ENCODE peak calls at places on chromosomes 3 and 15, in eight cellular contexts. One of them, this sample, is unnamed.

GRCh38 chr3:192170031-192170430 is 557.3 kb downstream of the FGF12 start:
- DNase-seq in HFFc6: no peak
- DNase-seq in AG09319: no peak
- DNase-seq in endothelial cell: no peak
- DNase-seq in cardiac fibroblast: no peak
- DNase-seq in upper lobe of right lung: no peak
- DNase-seq in fibroblast of pulmonary artery: no peak
- DNase-seq in RWPE2: no peak
- DNase-seq in this sample: no peak

GRCh38 chr3:54714035-54714434 is 213.8 kb downstream of the LRTM1 start:
- DNase-seq in HFFc6: no peak
- DNase-seq in AG09319: no peak
- DNase-seq in endothelial cell: no peak
- DNase-seq in cardiac fibroblast: no peak
- DNase-seq in upper lobe of right lung: no peak
- DNase-seq in fibroblast of pulmonary artery: no peak
- DNase-seq in RWPE2: no peak
- DNase-seq in this sample: no peak

GRCh38 chr3:57709559-57709958 is 16.7 kb upstream of the DENND6A start:
- DNase-seq in HFFc6: no peak
- DNase-seq in AG09319: no peak
- DNase-seq in endothelial cell: no peak
- DNase-seq in cardiac fibroblast: no peak
- DNase-seq in upper lobe of right lung: no peak
- DNase-seq in fibroblast of pulmonary artery: peak; percentile 25
- DNase-seq in RWPE2: no peak
- DNase-seq in this sample: no peak

GRCh38 chr3:62833538-62833937 is 41.7 kb downstream of the CADPS start:
- DNase-seq in HFFc6: no peak
- DNase-seq in AG09319: no peak
- DNase-seq in endothelial cell: no peak
- DNase-seq in cardiac fibroblast: peak; percentile 6
- DNase-seq in upper lobe of right lung: no peak
- DNase-seq in fibroblast of pulmonary artery: no peak
- DNase-seq in RWPE2: no peak
- DNase-seq in this sample: no peak

GRCh38 chr15:93141373-93141790 is 52.4 kb upstream of the RGMA start:
- DNase-seq in HFFc6: no peak
- DNase-seq in AG09319: no peak
- DNase-seq in endothelial cell: no peak
- DNase-seq in cardiac fibroblast: no peak
- DNase-seq in upper lobe of right lung: no peak
- DNase-seq in fibroblast of pulmonary artery: no peak
- DNase-seq in RWPE2: no peak
- DNase-seq in this sample: peak; percentile 8

GRCh38 chr15:64222573-64223361 is 59.9 kb upstream of the PPIB start:
- DNase-seq in HFFc6: no peak
- DNase-seq in AG09319: no peak
- DNase-seq in endothelial cell: no peak
- DNase-seq in cardiac fibroblast: peak; percentile 47
- DNase-seq in upper lobe of right lung: no peak
- DNase-seq in fibroblast of pulmonary artery: no peak
- DNase-seq in RWPE2: no peak
- DNase-seq in this sample: no peak

GRCh38 chr15:77530576-77530975 is 102.1 kb downstream of the LINGO1 start:
- DNase-seq in HFFc6: no peak
- DNase-seq in AG09319: no peak
- DNase-seq in endothelial cell: no peak
- DNase-seq in cardiac fibroblast: no peak
- DNase-seq in upper lobe of right lung: peak; percentile 31
- DNase-seq in fibroblast of pulmonary artery: no peak
- DNase-seq in RWPE2: peak; percentile 23
- DNase-seq in this sample: no peak

GRCh38 chr3:8742921-8743605 is 9.5 kb downstream of the CAV3 start:
- DNase-seq in HFFc6: peak; percentile 77
- DNase-seq in AG09319: no peak
- DNase-seq in endothelial cell: no peak
- DNase-seq in cardiac fibroblast: peak; percentile 65
- DNase-seq in upper lobe of right lung: no peak
- DNase-seq in fibroblast of pulmonary artery: peak; percentile 55
- DNase-seq in RWPE2: no peak
- DNase-seq in this sample: no peak

GRCh38 chr3:46909535-46910161 is 32.1 kb downstream of the PTH1R start:
- DNase-seq in HFFc6: peak; percentile 77
- DNase-seq in AG09319: peak; percentile 40
- DNase-seq in endothelial cell: peak; percentile 93
- DNase-seq in cardiac fibroblast: peak; percentile 89
- DNase-seq in upper lobe of right lung: peak; percentile 89
- DNase-seq in fibroblast of pulmonary artery: peak; percentile 84
- DNase-seq in RWPE2: peak; percentile 78
- DNase-seq in this sample: peak; percentile 95

GRCh38 chr3:64225695-64226499 is 631 bp upstream of the PRICKLE2 start:
- DNase-seq in HFFc6: peak; percentile 32
- DNase-seq in AG09319: no peak
- DNase-seq in endothelial cell: no peak
- DNase-seq in cardiac fibroblast: no peak
- DNase-seq in upper lobe of right lung: no peak
- DNase-seq in fibroblast of pulmonary artery: no peak
- DNase-seq in RWPE2: no peak
- DNase-seq in this sample: no peak

GRCh38 chr3:187101184-187102072 is 37.9 kb downstream of the RPL39L start:
- DNase-seq in HFFc6: peak; percentile 54
- DNase-seq in AG09319: peak; percentile 43
- DNase-seq in endothelial cell: no peak
- DNase-seq in cardiac fibroblast: peak; percentile 77
- DNase-seq in upper lobe of right lung: peak; percentile 72
- DNase-seq in fibroblast of pulmonary artery: peak; percentile 90
- DNase-seq in RWPE2: no peak
- DNase-seq in this sample: peak; percentile 66

GRCh38 chr3:63979093-63979492 is 44.2 kb downstream of the PSMD6 start:
- DNase-seq in HFFc6: peak; percentile 43
- DNase-seq in AG09319: no peak
- DNase-seq in endothelial cell: no peak
- DNase-seq in cardiac fibroblast: peak; percentile 37
- DNase-seq in upper lobe of right lung: no peak
- DNase-seq in fibroblast of pulmonary artery: peak; percentile 78
- DNase-seq in RWPE2: no peak
- DNase-seq in this sample: peak; percentile 47

GRCh38 chr15:78873796-78874761 is 1.4 kb downstream of the MORF4L1 start:
- DNase-seq in HFFc6: no peak
- DNase-seq in AG09319: no peak
- DNase-seq in endothelial cell: no peak
- DNase-seq in cardiac fibroblast: peak; percentile 42
- DNase-seq in upper lobe of right lung: no peak
- DNase-seq in fibroblast of pulmonary artery: peak; percentile 24
- DNase-seq in RWPE2: no peak
- DNase-seq in this sample: peak; percentile 62

GRCh38 chr3:126569390-126569975 is 10.8 kb upstream of the C3orf22 start:
- DNase-seq in HFFc6: no peak
- DNase-seq in AG09319: no peak
- DNase-seq in endothelial cell: no peak
- DNase-seq in cardiac fibroblast: no peak
- DNase-seq in upper lobe of right lung: no peak
- DNase-seq in fibroblast of pulmonary artery: no peak
- DNase-seq in RWPE2: no peak
- DNase-seq in this sample: no peak

GRCh38 chr3:3080309-3080708 is 29.9 kb downstream of the IL5RA start:
- DNase-seq in HFFc6: no peak
- DNase-seq in AG09319: no peak
- DNase-seq in endothelial cell: no peak
- DNase-seq in cardiac fibroblast: no peak
- DNase-seq in upper lobe of right lung: no peak
- DNase-seq in fibroblast of pulmonary artery: no peak
- DNase-seq in RWPE2: no peak
- DNase-seq in this sample: no peak

GRCh38 chr3:188270423-188270972 is 116.5 kb downstream of the LPP start:
- DNase-seq in HFFc6: peak; percentile 85
- DNase-seq in AG09319: peak; percentile 87
- DNase-seq in endothelial cell: no peak
- DNase-seq in cardiac fibroblast: peak; percentile 98
- DNase-seq in upper lobe of right lung: no peak
- DNase-seq in fibroblast of pulmonary artery: peak; percentile 97
- DNase-seq in RWPE2: peak; percentile 58
- DNase-seq in this sample: no peak

GRCh38 chr3:30476373-30477082 is 129.9 kb upstream of the TGFBR2 start:
- DNase-seq in HFFc6: peak; percentile 38
- DNase-seq in AG09319: no peak
- DNase-seq in endothelial cell: no peak
- DNase-seq in cardiac fibroblast: peak; percentile 85
- DNase-seq in upper lobe of right lung: no peak
- DNase-seq in fibroblast of pulmonary artery: peak; percentile 65
- DNase-seq in RWPE2: no peak
- DNase-seq in this sample: no peak

GRCh38 chr3:113104746-113105479 is 106.4 kb upstream of the BOC start:
- DNase-seq in HFFc6: no peak
- DNase-seq in AG09319: no peak
- DNase-seq in endothelial cell: no peak
- DNase-seq in cardiac fibroblast: no peak
- DNase-seq in upper lobe of right lung: no peak
- DNase-seq in fibroblast of pulmonary artery: no peak
- DNase-seq in RWPE2: no peak
- DNase-seq in this sample: no peak

GRCh38 chr3:64188810-64189560 is 36.3 kb downstream of the PRICKLE2 start:
- DNase-seq in HFFc6: peak; percentile 78
- DNase-seq in AG09319: peak; percentile 57
- DNase-seq in endothelial cell: peak; percentile 9
- DNase-seq in cardiac fibroblast: peak; percentile 90
- DNase-seq in upper lobe of right lung: no peak
- DNase-seq in fibroblast of pulmonary artery: peak; percentile 93
- DNase-seq in RWPE2: peak; percentile 54
- DNase-seq in this sample: no peak

GRCh38 chr15:33029247-33029646 is 165.3 kb downstream of the FMN1 start:
- DNase-seq in HFFc6: no peak
- DNase-seq in AG09319: no peak
- DNase-seq in endothelial cell: no peak
- DNase-seq in cardiac fibroblast: peak; percentile 3
- DNase-seq in upper lobe of right lung: no peak
- DNase-seq in fibroblast of pulmonary artery: no peak
- DNase-seq in RWPE2: no peak
- DNase-seq in this sample: no peak
- TF ChIP-seq CTCF in HFFc6: no peak
- TF ChIP-seq CTCF in AG09319: no peak
- TF ChIP-seq CTCF in endothelial cell: no peak
- TF ChIP-seq CTCF in cardiac fibroblast: no peak
- TF ChIP-seq CTCF in upper lobe of right lung: no peak
- TF ChIP-seq CTCF in fibroblast of pulmonary artery: no peak
- TF ChIP-seq CTCF in RWPE2: no peak
- TF ChIP-seq CTCF in this sample: no peak

DNA sequence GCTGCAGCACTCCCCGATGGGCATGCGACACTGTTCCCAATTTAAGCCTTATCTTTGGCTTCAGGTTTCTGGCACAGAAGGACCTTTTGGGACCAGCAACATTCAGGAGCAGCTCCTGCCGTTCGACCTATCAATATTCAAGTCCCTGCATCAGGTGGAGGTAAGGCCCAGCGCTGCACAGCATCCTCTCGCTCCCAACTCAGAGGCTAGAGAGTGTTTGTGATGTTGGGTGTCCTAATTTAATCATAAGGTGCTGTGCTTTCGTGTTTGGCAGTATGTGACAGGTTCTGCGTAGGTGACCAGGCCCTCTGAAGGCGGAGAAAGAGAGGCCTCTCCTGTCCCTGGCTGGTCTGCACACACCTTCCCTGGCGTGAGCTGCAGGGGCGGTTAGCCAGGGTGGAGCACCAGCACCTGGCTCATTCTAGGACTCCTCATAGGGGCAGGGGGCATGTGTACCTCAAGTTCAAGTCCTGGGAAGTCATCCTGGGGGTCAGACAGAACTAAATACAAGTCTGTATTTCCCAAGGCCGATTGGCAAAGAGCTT is 16.9 kb downstream of the NISCH start:
- DNase-seq in HFFc6: no peak
- DNase-seq in AG09319: no peak
- DNase-seq in endothelial cell: no peak
- DNase-seq in cardiac fibroblast: no peak
- DNase-seq in upper lobe of right lung: peak; percentile 52
- DNase-seq in fibroblast of pulmonary artery: no peak
- DNase-seq in RWPE2: no peak
- DNase-seq in this sample: no peak
- TF ChIP-seq CTCF in HFFc6: peak; percentile 22
- TF ChIP-seq CTCF in AG09319: no peak
- TF ChIP-seq CTCF in endothelial cell: no peak
- TF ChIP-seq CTCF in cardiac fibroblast: no peak
- TF ChIP-seq CTCF in upper lobe of right lung: no peak
- TF ChIP-seq CTCF in fibroblast of pulmonary artery: no peak
- TF ChIP-seq CTCF in RWPE2: peak; percentile 47
- TF ChIP-seq CTCF in this sample: no peak

DNA sequence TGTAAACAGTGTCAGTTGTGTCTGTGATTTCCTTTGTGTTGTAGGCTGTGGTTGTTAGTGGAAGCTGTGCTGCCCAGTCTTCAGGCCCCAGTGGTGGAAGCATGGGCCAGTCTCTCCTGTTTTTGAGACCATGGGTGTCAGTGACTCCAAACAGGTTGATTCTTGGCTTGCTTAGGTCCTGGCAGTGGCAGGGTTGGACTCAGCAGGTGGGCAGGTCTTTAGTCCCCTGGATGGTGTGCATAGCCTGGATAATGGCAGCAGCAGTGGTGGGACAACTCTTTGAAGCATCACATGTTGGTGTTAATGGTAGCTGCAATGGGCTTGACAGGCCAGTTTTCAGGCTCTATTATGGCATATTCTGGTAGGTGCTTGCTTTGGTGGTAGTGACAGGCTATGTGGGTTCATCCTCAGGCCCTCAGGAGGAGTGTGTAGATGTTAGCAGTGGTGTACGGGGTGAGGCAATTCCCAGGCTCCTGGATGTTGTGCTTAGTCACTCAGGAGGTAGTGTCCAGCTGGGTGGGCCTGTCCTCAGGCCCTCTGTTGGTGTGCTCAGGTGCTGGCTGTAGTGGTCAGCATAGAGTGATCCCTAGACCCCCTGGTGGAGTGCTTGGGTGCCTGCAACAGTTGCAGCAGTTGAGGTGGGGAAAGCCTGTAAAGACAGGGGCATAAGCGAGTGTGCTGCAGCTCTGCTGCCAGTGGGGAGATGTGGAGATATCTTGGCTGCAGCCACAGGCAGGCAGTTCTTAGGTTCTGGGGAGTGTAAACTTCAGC is 596.7 kb downstream of the PDCD6IP start:
- DNase-seq in HFFc6: no peak
- DNase-seq in AG09319: no peak
- DNase-seq in endothelial cell: no peak
- DNase-seq in cardiac fibroblast: no peak
- DNase-seq in upper lobe of right lung: peak; percentile 39
- DNase-seq in fibroblast of pulmonary artery: no peak
- DNase-seq in RWPE2: no peak
- DNase-seq in this sample: no peak
- TF ChIP-seq CTCF in HFFc6: no peak
- TF ChIP-seq CTCF in AG09319: no peak
- TF ChIP-seq CTCF in endothelial cell: no peak
- TF ChIP-seq CTCF in cardiac fibroblast: no peak
- TF ChIP-seq CTCF in upper lobe of right lung: no peak
- TF ChIP-seq CTCF in fibroblast of pulmonary artery: no peak
- TF ChIP-seq CTCF in RWPE2: no peak
- TF ChIP-seq CTCF in this sample: no peak

DNA sequence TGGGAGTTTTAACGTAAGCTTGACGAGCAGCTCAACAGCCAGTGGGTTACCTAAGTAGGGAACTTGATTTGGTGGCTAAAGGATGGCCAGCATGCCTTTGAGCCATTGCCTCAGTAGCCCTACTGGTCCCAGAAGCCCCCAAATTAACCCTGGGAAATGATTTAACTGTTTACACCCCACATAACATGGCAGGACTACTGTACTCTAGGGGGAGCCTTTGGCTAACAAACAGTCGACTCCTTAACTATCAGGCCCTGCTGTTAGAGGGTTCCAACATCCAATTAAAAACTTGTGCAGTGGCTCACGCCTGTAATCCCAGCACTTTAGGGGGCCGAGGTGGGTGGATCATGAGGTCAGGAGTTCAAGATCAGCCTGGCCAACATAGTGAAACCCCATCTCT is 9.4 kb upstream of the SMCO1 start:
- DNase-seq in HFFc6: no peak
- DNase-seq in AG09319: no peak
- DNase-seq in endothelial cell: no peak
- DNase-seq in cardiac fibroblast: peak; percentile 46
- DNase-seq in upper lobe of right lung: no peak
- DNase-seq in fibroblast of pulmonary artery: peak; percentile 40
- DNase-seq in RWPE2: no peak
- DNase-seq in this sample: no peak
- TF ChIP-seq CTCF in HFFc6: peak; percentile 62
- TF ChIP-seq CTCF in AG09319: no peak
- TF ChIP-seq CTCF in endothelial cell: no peak
- TF ChIP-seq CTCF in cardiac fibroblast: peak; percentile 36
- TF ChIP-seq CTCF in upper lobe of right lung: no peak
- TF ChIP-seq CTCF in fibroblast of pulmonary artery: peak; percentile 33
- TF ChIP-seq CTCF in RWPE2: peak; percentile 7
- TF ChIP-seq CTCF in this sample: no peak

This sample was measured in activated CD8-positive, alpha-beta T cell treated with anti-CD3 and anti-CD28 coated beads for 36 hours.